ENCODE peak calls at places on chromosomes 16 and 17, in six cellular contexts. E, H, R, D, K and B are unnamed samples.

GRCh38 chr16:58661199-58661830 is 23.3 kb downstream of the SLC38A7 start:
- DNase-seq in E (peak), R (peak), D (peak), K (no peak), H (peak), B (no peak)

GRCh38 chr17:4953461-4953961 is 2.6 kb downstream of the ENO3 start:
- DNase-seq in D (no peak), E (no peak), H (no peak), R (no peak), K (no peak), B (no peak)

GRCh38 chr17:73227379-73227778 is 34.3 kb downstream of the CPSF4L start:
- DNase-seq in H (no peak), E (no peak), K (no peak), R (no peak), D (no peak), B (no peak)

GRCh38 chr16:78684040-78684611 is 584.7 kb downstream of the WWOX start:
- DNase-seq in E (peak), D (peak), H (peak), K (no peak), R (peak), B (no peak)

GRCh38 chr17:81030726-81031570 is 4.0 kb upstream of the BAIAP2 start:
- DNase-seq in D (no peak), H (no peak), R (no peak), K (no peak), E (peak), B (peak)

GRCh38 chr17:39951924-39952664 is 10.7 kb upstream of the GSDMA start:
- DNase-seq in R (no peak), H (no peak), E (peak), K (no peak), D (no peak), B (peak)

GRCh38 chr17:6843241-6843890 is 11.8 kb upstream of the TEKT1 start:
- DNase-seq in H (no peak), R (no peak), D (no peak), E (no peak), K (no peak), B (no peak)

GRCh38 chr16:81752225-81752875 is 26.7 kb upstream of the PLCG2 start:
- DNase-seq in E (peak), H (peak), R (no peak), K (peak), D (no peak), B (peak)

GRCh38 chr17:44636562-44636961 is 19.7 kb upstream of the MEIOC start:
- DNase-seq in E (no peak), H (no peak), R (no peak), K (no peak), D (peak), B (no peak)

GRCh38 chr16:31460582-31461002 is 1.3 kb downstream of the ARMC5 start:
- DNase-seq in H (no peak), D (no peak), R (no peak), K (no peak), E (no peak), B (peak)

GRCh38 chr16:10949424-10949970 is 5.1 kb downstream of the CLEC16A start:
- DNase-seq in K (peak), H (no peak), D (no peak), R (no peak), E (peak), B (no peak)

GRCh38 chr16:25834101-25834500 is 142.3 kb downstream of the HS3ST4 start:
- DNase-seq in D (no peak), E (no peak), R (no peak), H (no peak), K (no peak), B (no peak)

GRCh38 chr17:2694381-2695242 is 17.0 kb downstream of the CLUH start:
- DNase-seq in R (no peak), H (peak), E (peak), K (no peak), D (no peak), B (peak)

GRCh38 chr17:29205047-29205446 is 24.8 kb upstream of the MYO18A start:
- DNase-seq in H (peak), E (no peak), D (no peak), K (no peak), R (no peak), B (no peak)

GRCh38 chr17:2958706-2959222 is 104.6 kb downstream of the OR1D5 start:
- DNase-seq in D (no peak), E (no peak), H (peak), R (no peak), K (no peak), B (no peak)

GRCh38 chr16:23950291-23950894 is 114.6 kb downstream of the PRKCB start:
- DNase-seq in H (no peak), E (no peak), K (no peak), R (no peak), D (no peak), B (no peak)

GRCh38 chr16:67884684-67885083 is at the start of gene NRN1L:
- DNase-seq in D (no peak), E (peak), R (peak), K (no peak), H (peak), B (peak)
- TF ChIP-seq EP300 in D (no peak), E (no peak), R (peak), K (no peak), H (no peak), B (no peak)

DNA sequence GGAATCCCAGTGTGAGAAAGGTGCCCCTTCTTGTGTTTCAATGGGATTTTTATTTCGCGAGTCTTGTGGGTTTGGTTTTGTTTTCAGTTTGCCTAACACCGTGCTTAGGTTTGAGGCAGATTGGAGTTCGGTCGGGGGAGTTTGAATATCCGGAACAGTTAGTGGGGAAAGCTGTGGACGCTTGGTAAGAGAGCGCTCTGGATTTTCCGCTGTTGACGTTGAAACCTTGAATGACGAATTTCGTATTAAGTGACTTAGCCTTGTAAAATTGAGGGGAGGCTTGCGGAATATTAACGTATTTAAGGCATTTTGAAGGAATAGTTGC is 567 bp downstream of the UBB start:
- DNase-seq in H (no peak), R (no peak), E (no peak), D (no peak), K (no peak), B (no peak)
- TF ChIP-seq EP300 in H (no peak), R (no peak), E (no peak), D (peak), K (no peak), B (no peak)

GRCh38 chr17:64385187-64386083 is 5.2 kb downstream of the PECAM1 start:
- DNase-seq in E (peak), K (peak), H (no peak), R (peak), D (peak), B (peak)
- TF ChIP-seq EP300 in E (no peak), K (peak), H (no peak), R (peak), D (no peak), B (peak)

DNA sequence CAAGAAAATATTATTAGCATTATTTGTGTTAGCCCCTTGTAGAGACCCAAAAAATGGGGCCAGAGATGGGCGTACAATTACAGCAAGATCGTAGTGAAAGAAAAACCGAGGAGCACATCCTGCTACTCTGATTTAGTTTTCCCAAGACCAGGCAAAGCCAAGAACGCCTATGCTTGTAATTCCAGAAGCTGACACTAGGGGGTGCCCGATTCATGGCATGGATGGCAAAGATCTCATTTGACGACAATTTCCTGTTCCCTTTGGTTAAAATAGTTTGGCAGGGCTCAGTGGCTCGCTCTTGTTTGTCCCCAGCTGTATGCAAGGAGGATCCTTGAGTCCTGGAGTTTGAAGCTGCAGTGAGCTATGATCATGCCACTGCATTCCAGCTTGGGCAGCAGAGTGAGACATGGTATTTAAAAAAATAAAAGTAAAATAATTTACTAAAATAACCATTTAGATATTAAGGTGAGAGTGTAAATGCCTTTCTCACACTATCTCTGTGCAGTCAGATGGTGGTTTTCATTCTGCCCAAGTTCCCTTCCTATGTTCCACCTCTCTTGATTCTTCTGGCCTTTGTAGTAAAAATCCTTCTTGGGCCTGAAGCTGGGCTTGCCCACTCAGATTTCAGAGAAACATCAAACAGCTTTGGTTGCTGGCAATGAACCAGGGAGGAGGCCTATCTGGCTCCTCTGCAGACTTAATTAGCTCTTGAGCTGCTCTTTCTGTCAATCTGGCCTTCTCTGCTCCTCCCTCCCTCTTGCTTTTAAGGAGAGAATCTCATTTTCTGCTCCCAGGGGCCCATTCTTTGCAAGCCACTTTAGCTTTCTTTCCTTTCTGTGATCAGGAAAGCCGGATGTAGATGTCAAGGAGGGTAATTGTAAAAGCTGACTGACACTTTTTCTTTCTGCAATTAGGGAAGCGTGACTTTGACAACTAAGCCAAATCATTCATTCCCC is 31.2 kb downstream of the TMEM238L start:
- DNase-seq in K (no peak), H (peak), D (no peak), E (peak), R (no peak), B (no peak)
- TF ChIP-seq EP300 in K (no peak), H (no peak), D (no peak), E (no peak), R (no peak), B (no peak)

GRCh38 chr16:1308977-1309885 is at the start of gene UBE2I:
- DNase-seq in H (peak), K (peak), R (peak), D (peak), E (peak), B (peak)
- TF ChIP-seq EP300 in H (no peak), K (no peak), R (peak), D (no peak), E (no peak), B (peak)

DNA sequence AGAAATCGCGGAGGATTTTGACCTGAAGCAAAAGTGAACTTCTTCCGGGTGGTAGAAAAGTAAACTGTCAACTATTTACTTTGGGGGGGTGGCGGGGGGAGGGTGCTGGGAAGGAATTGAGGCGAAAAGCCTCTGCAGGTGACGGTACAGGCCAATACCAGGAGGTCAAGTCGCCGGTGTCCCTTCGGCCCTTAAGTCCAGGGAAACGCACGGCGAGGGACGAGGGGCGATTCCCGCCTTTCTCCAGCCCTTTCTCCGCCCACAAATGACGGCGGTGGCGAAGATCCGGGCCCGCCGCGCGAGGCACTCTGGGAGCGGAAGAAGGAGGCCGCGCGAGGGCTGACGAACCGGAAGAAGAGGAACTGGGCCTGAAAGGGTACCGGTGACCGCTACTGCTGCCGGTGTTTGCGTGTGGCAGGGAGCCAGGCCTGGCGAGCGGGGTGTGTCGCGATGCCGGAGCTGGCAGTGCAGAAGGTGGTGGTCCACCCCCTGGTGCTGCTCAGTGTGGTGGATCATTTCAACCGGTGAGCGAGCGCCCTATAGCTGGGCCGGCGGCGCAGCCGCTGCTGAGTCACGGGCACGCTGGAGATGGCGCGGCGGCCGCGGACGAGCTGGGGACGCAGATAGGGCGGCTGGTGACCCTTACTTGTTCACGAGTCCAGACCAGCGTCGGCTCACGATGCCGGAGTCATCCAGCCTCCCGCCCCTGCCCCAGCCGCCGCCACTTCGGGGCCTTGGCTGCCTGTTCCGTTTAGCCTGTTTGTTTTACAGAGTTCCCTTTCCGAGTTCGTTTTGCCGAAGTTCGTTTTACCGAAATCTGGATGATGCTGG is at the start of gene PSMD7:
- DNase-seq in D (peak), E (peak), R (peak), K (peak), H (peak), B (peak)
- TF ChIP-seq EP300 in D (no peak), E (no peak), R (peak), K (no peak), H (no peak), B (no peak)

GRCh38 chr16:13961099-13961811 is 41.3 kb downstream of the ERCC4 start:
- DNase-seq in R (no peak), H (no peak), K (no peak), D (no peak), E (no peak), B (no peak)

GRCh38 chr16:13958438-13958837 is 38.5 kb downstream of the ERCC4 start:
- DNase-seq in E (no peak), R (no peak), K (no peak), D (peak), H (no peak), B (no peak)

GRCh38 chr16:13959626-13960025 is 39.7 kb downstream of the ERCC4 start:
- DNase-seq in R (no peak), D (no peak), E (no peak), H (no peak), K (no peak), B (no peak)

GRCh38 chr16:13956635-13957196 is 36.8 kb downstream of the ERCC4 start:
- DNase-seq in R (no peak), E (no peak), K (peak), H (no peak), D (no peak), B (no peak)

DNA sequence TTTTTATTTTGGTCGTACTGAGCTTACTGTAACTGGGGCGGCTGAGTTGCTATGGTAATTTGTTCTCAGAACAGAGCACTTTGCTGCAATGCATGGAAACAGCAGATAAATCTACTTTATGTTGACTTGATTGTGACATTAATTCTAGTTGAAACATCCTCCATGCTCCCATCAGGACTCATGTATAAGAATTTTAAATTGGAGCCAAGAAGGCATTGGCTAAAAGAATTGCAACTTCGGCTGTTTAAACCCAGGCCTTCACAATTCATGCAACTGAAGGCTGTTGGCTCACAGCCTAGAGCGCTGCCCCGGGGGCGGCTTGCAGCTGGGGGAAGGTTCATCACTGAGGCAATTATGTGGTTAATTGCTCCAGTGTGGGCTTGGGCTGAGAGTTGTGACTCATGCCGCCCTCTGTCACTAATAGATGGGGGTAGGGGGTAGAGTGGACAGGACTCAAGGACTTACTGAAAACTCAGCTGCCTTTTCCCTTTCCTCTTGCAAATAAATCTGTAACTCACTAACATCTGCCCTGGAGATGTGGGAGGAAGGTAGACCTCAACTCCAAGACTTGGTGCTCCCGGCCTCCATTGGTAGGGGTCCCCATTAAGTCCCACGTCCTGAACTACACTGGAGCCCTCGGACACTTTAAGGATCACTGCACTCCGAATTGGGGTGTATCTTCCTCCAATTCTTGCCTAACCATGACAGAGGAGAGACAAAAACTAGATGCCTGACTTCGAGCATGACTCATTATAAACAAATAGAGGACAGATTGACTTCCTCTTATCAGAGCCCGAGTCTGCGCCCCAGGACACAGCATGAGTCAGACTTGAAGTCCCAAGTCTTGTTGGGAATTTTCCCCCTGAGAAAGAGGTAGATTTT is 37.5 kb downstream of the ERCC4 start:
- DNase-seq in D (peak), E (peak), H (peak), R (peak), K (peak), B (peak)
- TF ChIP-seq EP300 in D (peak), E (no peak), H (no peak), R (no peak), K (peak), B (no peak)

GRCh38 chr16:83588070-83588469 is 219.7 kb upstream of the HSBP1 start:
- DNase-seq in D (no peak), K (no peak), R (no peak), H (no peak), E (no peak), B (no peak)

GRCh38 chr16:83586036-83586810 is 221.6 kb upstream of the HSBP1 start:
- DNase-seq in E (no peak), D (no peak), H (no peak), R (no peak), K (no peak), B (no peak)

GRCh38 chr16:83589576-83589975 is 218.2 kb upstream of the HSBP1 start:
- DNase-seq in R (no peak), E (no peak), H (no peak), D (no peak), K (no peak), B (no peak)
- TF ChIP-seq EP300 in R (no peak), E (no peak), H (no peak), D (no peak), K (no peak), B (no peak)

GRCh38 chr17:16380640-16381495 is at the start of gene UBB:
- DNase-seq in R (peak), D (peak), K (peak), E (peak), H (peak), B (peak)
- TF ChIP-seq EP300 in R (peak), D (peak), K (no peak), E (peak), H (peak), B (peak)